ENCODE peak calls at places on chromosomes 12 and 14, in six cellular contexts. One of them, this sample, is unnamed. For H3K4me1, the result is how much of the 10 kb centered on the place peaks cover.

GRCh38 chr12:57726151-57726883 is 12.2 kb downstream of the AGAP2 start:
- DNase-seq in lung: peak
- DNase-seq in RWPE2: no peak
- DNase-seq in heart left ventricle: peak
- DNase-seq in mammary epithelial cell: peak
- DNase-seq in H1: peak
- DNase-seq in this sample: peak

GRCh38 chr14:85252011-85252410 is 277.9 kb upstream of the FLRT2 start:
- DNase-seq in lung: no peak
- DNase-seq in RWPE2: no peak
- DNase-seq in heart left ventricle: no peak
- DNase-seq in mammary epithelial cell: peak
- DNase-seq in H1: no peak
- DNase-seq in this sample: no peak

GRCh38 chr12:88298761-88299242 is 156.7 kb downstream of the TMTC3 start:
- DNase-seq in lung: no peak
- DNase-seq in RWPE2: no peak
- DNase-seq in heart left ventricle: no peak
- DNase-seq in mammary epithelial cell: peak
- DNase-seq in H1: no peak
- DNase-seq in this sample: no peak

GRCh38 chr12:96310067-96310466 is 90.2 kb downstream of the CDK17 start:
- DNase-seq in lung: no peak
- DNase-seq in RWPE2: no peak
- DNase-seq in heart left ventricle: no peak
- DNase-seq in mammary epithelial cell: no peak
- DNase-seq in H1: no peak
- DNase-seq in this sample: no peak

GRCh38 chr12:95994476-95994875 is 1.7 kb downstream of the HAL start:
- DNase-seq in lung: no peak
- DNase-seq in RWPE2: no peak
- DNase-seq in heart left ventricle: no peak
- DNase-seq in mammary epithelial cell: no peak
- DNase-seq in H1: no peak
- DNase-seq in this sample: no peak

GRCh38 chr12:75550906-75551305 is 39.5 kb upstream of the KRR1 start:
- DNase-seq in lung: no peak
- DNase-seq in RWPE2: no peak
- DNase-seq in heart left ventricle: no peak
- DNase-seq in mammary epithelial cell: no peak
- DNase-seq in H1: no peak
- DNase-seq in this sample: no peak

GRCh38 chr14:100538566-100539318 is 48.5 kb downstream of the BEGAIN start:
- DNase-seq in lung: no peak
- DNase-seq in RWPE2: peak
- DNase-seq in heart left ventricle: peak
- DNase-seq in mammary epithelial cell: no peak
- DNase-seq in H1: no peak
- DNase-seq in this sample: no peak

GRCh38 chr12:22899184-22899583 is 274.2 kb downstream of the ETNK1 start:
- DNase-seq in lung: no peak
- DNase-seq in RWPE2: no peak
- DNase-seq in heart left ventricle: no peak
- DNase-seq in mammary epithelial cell: no peak
- DNase-seq in H1: no peak
- DNase-seq in this sample: no peak

GRCh38 chr12:12482150-12482761 is 80.4 kb downstream of the DUSP16 start:
- DNase-seq in lung: no peak
- DNase-seq in RWPE2: no peak
- DNase-seq in heart left ventricle: no peak
- DNase-seq in mammary epithelial cell: no peak
- DNase-seq in H1: no peak
- DNase-seq in this sample: no peak

GRCh38 chr12:109271418-109271817 is 37.7 kb downstream of the FOXN4 start:
- DNase-seq in lung: no peak
- DNase-seq in RWPE2: no peak
- DNase-seq in heart left ventricle: no peak
- DNase-seq in mammary epithelial cell: no peak
- DNase-seq in H1: no peak
- DNase-seq in this sample: no peak

GRCh38 chr12:120283318-120283717 is 8.4 kb downstream of the RNU4-2 start:
- DNase-seq in lung: no peak
- DNase-seq in RWPE2: no peak
- DNase-seq in heart left ventricle: no peak
- DNase-seq in mammary epithelial cell: no peak
- DNase-seq in H1: no peak
- DNase-seq in this sample: no peak

GRCh38 chr12:68012712-68013111 is 23.5 kb downstream of the IFNG-AS1 start:
- DNase-seq in lung: no peak
- DNase-seq in RWPE2: no peak
- DNase-seq in heart left ventricle: no peak
- DNase-seq in mammary epithelial cell: no peak
- DNase-seq in H1: no peak
- DNase-seq in this sample: no peak
- H3K4me1 ChIP-seq in lung: under half
- H3K4me1 ChIP-seq in RWPE2: under half
- H3K4me1 ChIP-seq in heart left ventricle: under half
- H3K4me1 ChIP-seq in mammary epithelial cell: under half
- H3K4me1 ChIP-seq in H1: under half
- H3K4me1 ChIP-seq in this sample: under half

DNA sequence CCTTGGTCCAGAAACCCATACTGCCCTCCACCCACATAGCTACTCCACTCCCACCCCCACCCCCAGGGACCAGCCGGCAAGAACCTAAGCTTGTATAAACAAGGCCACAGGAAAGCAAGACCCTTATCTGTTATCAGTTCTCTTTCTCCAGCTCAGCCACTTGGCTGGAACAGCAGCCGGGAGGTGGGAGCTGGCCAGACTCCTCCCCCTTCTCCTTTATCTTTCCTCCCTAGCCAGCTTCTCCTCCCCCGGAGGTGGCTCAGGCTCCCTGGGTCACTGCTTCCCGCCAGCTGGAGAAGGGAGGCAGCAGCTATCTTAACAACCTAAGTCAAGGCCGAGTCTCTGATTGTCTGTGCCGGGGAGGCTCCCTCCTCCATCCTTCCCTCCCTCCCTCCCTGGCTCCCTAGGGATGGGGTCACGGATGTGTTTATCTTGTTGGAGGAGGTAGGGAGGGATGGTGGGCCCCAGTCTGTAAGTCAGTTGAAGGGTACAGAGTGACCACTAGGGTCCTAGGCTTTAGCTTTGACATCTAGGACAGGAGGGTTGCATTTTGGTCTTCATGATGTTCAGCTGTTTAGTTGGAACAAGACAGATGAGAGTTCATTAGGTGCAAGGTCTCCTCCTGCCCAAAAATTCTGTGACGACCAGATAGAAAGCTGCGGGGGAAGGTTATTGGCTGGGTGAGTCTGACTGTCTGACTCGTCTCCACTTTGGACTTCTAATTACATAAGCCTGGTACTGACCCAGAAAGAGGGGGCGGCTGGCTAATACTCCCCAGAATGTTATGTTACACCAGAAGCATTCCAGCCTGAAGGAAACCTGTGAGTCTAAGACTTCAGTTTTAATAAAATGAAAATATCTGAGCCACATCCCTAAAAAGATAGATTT is 29.7 kb downstream of the ZFP36L1 start:
- DNase-seq in lung: peak
- DNase-seq in RWPE2: no peak
- DNase-seq in heart left ventricle: peak
- DNase-seq in mammary epithelial cell: peak
- DNase-seq in H1: no peak
- DNase-seq in this sample: no peak
- H3K4me1 ChIP-seq in lung: under half
- H3K4me1 ChIP-seq in RWPE2: under half
- H3K4me1 ChIP-seq in heart left ventricle: half or more
- H3K4me1 ChIP-seq in mammary epithelial cell: under half
- H3K4me1 ChIP-seq in H1: under half
- H3K4me1 ChIP-seq in this sample: under half

GRCh38 chr12:121769831-121770301 is 23.6 kb downstream of the RHOF start:
- DNase-seq in lung: no peak
- DNase-seq in RWPE2: no peak
- DNase-seq in heart left ventricle: no peak
- DNase-seq in mammary epithelial cell: no peak
- DNase-seq in H1: no peak
- DNase-seq in this sample: no peak

GRCh38 chr12:121773011-121773777 is 20.3 kb downstream of the RHOF start:
- DNase-seq in lung: peak
- DNase-seq in RWPE2: no peak
- DNase-seq in heart left ventricle: peak
- DNase-seq in mammary epithelial cell: peak
- DNase-seq in H1: no peak
- DNase-seq in this sample: peak

GRCh38 chr12:121770802-121771625 is 22.5 kb downstream of the RHOF start:
- DNase-seq in lung: no peak
- DNase-seq in RWPE2: no peak
- DNase-seq in heart left ventricle: no peak
- DNase-seq in mammary epithelial cell: no peak
- DNase-seq in H1: no peak
- DNase-seq in this sample: no peak

GRCh38 chr12:121769297-121769830 is 24.1 kb downstream of the RHOF start:
- DNase-seq in lung: no peak
- DNase-seq in RWPE2: no peak
- DNase-seq in heart left ventricle: no peak
- DNase-seq in mammary epithelial cell: no peak
- DNase-seq in H1: no peak
- DNase-seq in this sample: no peak

DNA sequence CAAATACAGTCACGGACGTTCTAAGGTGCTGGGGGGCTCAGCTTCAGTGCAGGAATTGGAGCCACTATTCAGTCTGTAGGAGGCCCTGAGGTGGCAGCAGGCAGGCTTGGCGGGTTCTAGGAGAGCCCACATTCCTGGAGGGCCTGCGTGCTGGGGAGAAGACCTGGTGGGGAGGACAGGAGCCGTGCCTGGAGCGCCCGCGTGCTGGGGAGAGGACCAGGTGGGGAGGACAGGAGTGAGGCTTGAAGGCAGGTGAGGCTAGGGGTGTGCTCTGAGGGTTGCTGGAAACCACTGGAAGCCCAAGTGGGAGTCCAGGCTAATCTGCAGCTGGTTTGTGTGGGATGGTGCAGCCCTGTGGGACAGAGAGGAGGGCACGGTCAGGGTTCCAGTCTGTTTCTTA is 23.1 kb downstream of the RHOF start:
- DNase-seq in lung: no peak
- DNase-seq in RWPE2: no peak
- DNase-seq in heart left ventricle: no peak
- DNase-seq in mammary epithelial cell: no peak
- DNase-seq in H1: no peak
- DNase-seq in this sample: no peak
- H3K4me1 ChIP-seq in lung: under half
- H3K4me1 ChIP-seq in RWPE2: under half
- H3K4me1 ChIP-seq in heart left ventricle: half or more
- H3K4me1 ChIP-seq in mammary epithelial cell: under half
- H3K4me1 ChIP-seq in H1: under half
- H3K4me1 ChIP-seq in this sample: under half

GRCh38 chr14:77495354-77495753 is 3.3 kb downstream of the ISM2 start:
- DNase-seq in lung: no peak
- DNase-seq in RWPE2: no peak
- DNase-seq in heart left ventricle: no peak
- DNase-seq in mammary epithelial cell: no peak
- DNase-seq in H1: no peak
- DNase-seq in this sample: no peak

GRCh38 chr14:77502109-77502782 is 3.6 kb upstream of the ISM2 start:
- DNase-seq in lung: no peak
- DNase-seq in RWPE2: no peak
- DNase-seq in heart left ventricle: no peak
- DNase-seq in mammary epithelial cell: no peak
- DNase-seq in H1: no peak
- DNase-seq in this sample: no peak

GRCh38 chr14:77498120-77498979 is at the start of gene ISM2:
- DNase-seq in lung: no peak
- DNase-seq in RWPE2: peak
- DNase-seq in heart left ventricle: peak
- DNase-seq in mammary epithelial cell: peak
- DNase-seq in H1: no peak
- DNase-seq in this sample: peak

GRCh38 chr14:77503138-77503537 is 4.5 kb upstream of the ISM2 start:
- DNase-seq in lung: no peak
- DNase-seq in RWPE2: no peak
- DNase-seq in heart left ventricle: no peak
- DNase-seq in mammary epithelial cell: no peak
- DNase-seq in H1: no peak
- DNase-seq in this sample: no peak

DNA sequence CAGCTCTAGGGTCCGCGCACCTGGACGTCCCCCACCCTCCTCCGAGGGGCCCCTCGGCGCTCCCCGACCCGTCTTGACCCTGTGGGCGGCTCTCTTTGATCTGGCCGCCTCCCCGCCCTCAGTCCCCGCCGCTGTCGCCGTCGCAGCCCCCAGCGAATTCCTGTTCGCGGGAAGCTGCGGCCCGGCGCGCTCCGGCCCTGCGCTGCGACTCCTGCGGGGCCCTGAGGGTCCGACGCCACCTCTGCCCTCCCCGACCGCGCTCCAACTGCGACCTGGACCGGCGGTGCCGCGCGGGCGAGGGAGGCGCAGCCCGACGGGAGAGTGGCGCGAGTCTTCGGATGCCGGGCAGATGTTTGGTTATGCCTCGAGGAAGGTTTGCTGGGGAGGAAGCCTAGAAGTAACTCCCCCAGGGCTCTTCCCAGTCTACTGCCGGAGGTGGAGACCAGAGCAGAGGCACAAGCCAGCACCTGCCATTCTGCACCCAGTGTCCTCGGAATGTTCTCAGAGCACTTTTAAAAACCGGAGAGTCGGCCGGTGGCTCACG is 440 bp upstream of the ISM2 start:
- DNase-seq in lung: no peak
- DNase-seq in RWPE2: no peak
- DNase-seq in heart left ventricle: no peak
- DNase-seq in mammary epithelial cell: no peak
- DNase-seq in H1: no peak
- DNase-seq in this sample: no peak
- H3K4me1 ChIP-seq in lung: under half
- H3K4me1 ChIP-seq in RWPE2: under half
- H3K4me1 ChIP-seq in heart left ventricle: under half
- H3K4me1 ChIP-seq in mammary epithelial cell: under half
- H3K4me1 ChIP-seq in H1: under half
- H3K4me1 ChIP-seq in this sample: under half

This sample was measured in CD8-positive, alpha-beta T cell.